ENCODE peak calls at places on chromosomes 2 and 18, in four cellular contexts. E, Z, B and R are unnamed samples.

GRCh38 chr18:47838396-47838795 is 92.1 kb downstream of the SMAD2 start:
- DNase-seq in Z (no peak), B (no peak), E (no peak), R (no peak)

GRCh38 chr2:226618875-226619605 is 180.6 kb downstream of the IRS1 start:
- DNase-seq in B (no peak), Z (no peak), E (no peak), R (no peak)

GRCh38 chr2:208415255-208415654 is 8.7 kb downstream of the PTH2R start:
- DNase-seq in E (no peak), Z (no peak), B (no peak), R (no peak)

GRCh38 chr18:36724591-36725001 is 104.2 kb downstream of the TPGS2 start:
- DNase-seq in Z (no peak), B (no peak), E (no peak), R (no peak)

GRCh38 chr2:17648571-17648970 is 105.0 kb downstream of the SMC6 start:
- DNase-seq in E (no peak), B (no peak), Z (no peak), R (no peak)

GRCh38 chr2:46828491-46829239 is 86.9 kb downstream of the MCFD2 start:
- DNase-seq in E (no peak), Z (peak; percentile 26), B (no peak), R (no peak)

GRCh38 chr18:34870916-34871315 is 160.8 kb downstream of the DTNA start:
- DNase-seq in Z (no peak), B (no peak), E (no peak), R (no peak)

GRCh38 chr18:45557779-45558178 is 57.5 kb upstream of the SLC14A2 start:
- DNase-seq in B (no peak), E (no peak), Z (no peak), R (no peak)

GRCh38 chr2:109000654-109001600 is 11.9 kb upstream of the EDAR start:
- DNase-seq in Z (no peak), B (no peak), E (no peak), R (no peak)

GRCh38 chr2:7886665-7887064 is 795.2 kb upstream of the ID2 start:
- DNase-seq in E (no peak), B (no peak), Z (no peak), R (no peak)

GRCh38 chr2:200658278-200658864 is 72.6 kb downstream of the AOX1 start:
- DNase-seq in Z (no peak), B (no peak), E (no peak), R (no peak)

GRCh38 chr2:239178954-239179353 is 221.9 kb downstream of the HDAC4 start:
- DNase-seq in Z (peak; percentile 51), B (no peak), E (no peak), R (no peak)

GRCh38 chr2:25728559-25728958 is 55.2 kb upstream of the DTNB start:
- DNase-seq in E (no peak), B (no peak), Z (no peak), R (no peak)

GRCh38 chr2:48315847-48316194 is 214.1 kb upstream of the STON1 start:
- DNase-seq in Z (no peak), E (no peak), B (no peak), R (peak; percentile 86)

GRCh38 chr2:217908544-217908943 is 94.3 kb downstream of the TNS1 start:
- DNase-seq in Z (no peak), E (no peak), B (no peak), R (no peak)

GRCh38 chr2:58571181-58571852 is 330.2 kb upstream of the FANCL start:
- DNase-seq in Z (no peak), E (no peak), B (peak; percentile 35), R (peak; percentile 74)

GRCh38 chr2:207073791-207074678 is 91.7 kb downstream of the KLF7 start:
- DNase-seq in B (peak; percentile 11), Z (no peak), E (no peak), R (peak; percentile 42)

GRCh38 chr2:233129351-233129978 is 69.3 kb downstream of the INPP5D start:
- DNase-seq in E (no peak), B (no peak), Z (peak; percentile 27), R (no peak)

GRCh38 chr2:152383702-152384101 is 48.7 kb downstream of the FMNL2 start:
- DNase-seq in Z (no peak), B (no peak), E (no peak), R (no peak)

GRCh38 chr2:137886432-137886831 is 77.8 kb upstream of the HNMT start:
- DNase-seq in B (no peak), E (no peak), Z (no peak), R (peak; percentile 52)

DNA sequence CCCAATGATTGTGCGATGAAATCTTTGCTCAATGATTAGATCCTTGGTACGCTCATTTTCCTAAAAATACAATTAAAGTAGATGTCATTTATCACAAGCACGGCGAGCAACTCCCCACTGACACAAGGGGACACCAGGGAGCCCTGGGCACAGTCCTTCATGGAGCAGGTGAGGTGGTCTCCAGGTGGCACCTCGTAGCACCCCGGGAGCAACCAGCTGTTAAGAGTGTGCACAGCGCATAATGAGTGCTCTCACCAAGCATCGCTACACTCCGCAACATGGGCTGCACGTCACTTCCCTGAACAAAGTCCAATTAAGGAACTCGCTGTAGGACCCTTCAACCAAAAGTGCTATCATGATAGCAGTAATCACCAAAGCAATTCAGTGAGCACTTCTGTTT is 59.8 kb downstream of the ANO7 start:
- DNase-seq in E (no peak), B (no peak), Z (no peak), R (no peak)
- H3K36me3 ChIP-seq in E (peaks cover 98% of the 10 kb centered on the region), B (peaks cover 65% of the 10 kb centered on the region), Z (peaks cover 100% of the 10 kb centered on the region), R (peaks cover 39% of the 10 kb centered on the region)

GRCh38 chr18:13159579-13159978 is 59.0 kb upstream of the LDLRAD4 start:
- DNase-seq in Z (no peak), E (no peak), B (no peak), R (peak; percentile 88)
- H3K36me3 ChIP-seq in Z (no peaks in the 10 kb centered on the region), E (no peaks in the 10 kb centered on the region), B (no peaks in the 10 kb centered on the region), R (peaks cover 11% of the 10 kb centered on the region)

GRCh38 chr18:9546468-9546867 is 67.9 kb downstream of the PPP4R1 start:
- DNase-seq in E (no peak), Z (no peak), B (no peak), R (no peak)
- H3K36me3 ChIP-seq in E (peaks cover 54% of the 10 kb centered on the region), Z (peaks cover 59% of the 10 kb centered on the region), B (peaks cover 10% of the 10 kb centered on the region), R (peaks cover 15% of the 10 kb centered on the region)

GRCh38 chr18:9931146-9931545 is 17.3 kb downstream of the VAPA start:
- DNase-seq in B (no peak), E (no peak), Z (no peak), R (no peak)

GRCh38 chr18:9931679-9932078 is 17.9 kb downstream of the VAPA start:
- DNase-seq in Z (no peak), E (no peak), B (no peak), R (no peak)

GRCh38 chr18:9930299-9930884 is 16.6 kb downstream of the VAPA start:
- DNase-seq in E (no peak), B (no peak), Z (no peak), R (no peak)

GRCh38 chr18:9933865-9934264 is 20.0 kb downstream of the VAPA start:
- DNase-seq in B (no peak), E (no peak), Z (no peak), R (no peak)

DNA sequence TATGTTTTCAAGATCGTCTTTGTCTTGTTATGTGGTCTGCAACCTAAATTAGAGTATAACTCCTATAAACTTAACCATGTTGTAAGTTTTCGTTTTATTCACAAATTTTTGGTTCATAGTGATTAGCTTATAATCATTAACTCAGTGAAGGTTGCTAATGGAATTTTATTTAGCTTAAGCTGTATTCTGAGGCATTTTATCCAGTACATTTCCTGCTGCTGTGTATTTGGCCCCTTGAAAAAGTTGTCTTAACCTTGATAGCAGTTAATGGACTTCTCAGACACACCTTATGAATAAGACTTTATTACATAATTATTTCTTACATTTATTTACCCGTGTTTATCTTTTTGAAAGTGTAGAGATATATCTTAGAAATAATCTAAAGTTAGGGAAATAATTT is 20.5 kb downstream of the VAPA start:
- DNase-seq in Z (no peak), B (no peak), E (no peak), R (no peak)
- H3K36me3 ChIP-seq in Z (peaks cover 62% of the 10 kb centered on the region), B (peaks cover 2% of the 10 kb centered on the region), E (peaks cover 33% of the 10 kb centered on the region), R (peaks cover 47% of the 10 kb centered on the region)

GRCh38 chr2:71362447-71362846 is 30.9 kb downstream of the ZNF638 start:
- DNase-seq in Z (no peak), B (no peak), E (no peak), R (no peak)
- H3K36me3 ChIP-seq in Z (peaks cover 99% of the 10 kb centered on the region), B (peaks cover 8% of the 10 kb centered on the region), E (peaks cover 92% of the 10 kb centered on the region), R (peaks cover 72% of the 10 kb centered on the region)

GRCh38 chr2:191374366-191374765 is 129.2 kb downstream of the MYO1B start:
- DNase-seq in E (no peak), Z (no peak), B (no peak), R (no peak)

GRCh38 chr2:191379375-191379774 is 134.2 kb downstream of the MYO1B start:
- DNase-seq in E (no peak), Z (no peak), B (no peak), R (no peak)

GRCh38 chr2:191376981-191377629 is 131.9 kb downstream of the MYO1B start:
- DNase-seq in E (no peak), B (no peak), Z (peak; percentile 70), R (no peak)

GRCh38 chr2:191369034-191369433 is 123.8 kb downstream of the MYO1B start:
- DNase-seq in E (no peak), B (no peak), Z (no peak), R (peak; percentile 49)

DNA sequence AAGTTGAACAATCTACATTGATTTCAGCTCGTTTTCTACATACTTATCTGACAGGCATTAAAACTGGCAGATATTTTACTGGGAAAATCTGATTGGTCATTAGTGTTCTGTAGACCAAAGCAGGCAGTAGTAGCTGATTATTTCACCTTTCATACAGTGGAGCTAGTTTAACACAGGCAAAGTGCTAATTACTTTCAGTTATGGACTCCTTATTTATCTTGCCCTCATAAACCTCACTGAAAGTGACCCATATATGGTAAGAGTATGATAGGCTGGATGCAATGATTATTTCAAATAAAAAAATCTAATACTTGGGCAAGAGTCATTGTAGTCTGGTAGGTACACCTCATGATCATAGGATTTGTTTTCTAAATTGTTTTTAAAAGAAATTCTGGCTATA is 129.7 kb downstream of the MYO1B start:
- DNase-seq in B (no peak), E (no peak), Z (no peak), R (no peak)
- H3K36me3 ChIP-seq in B (no peaks in the 10 kb centered on the region), E (no peaks in the 10 kb centered on the region), Z (peaks cover 26% of the 10 kb centered on the region), R (no peaks in the 10 kb centered on the region)

GRCh38 chr2:172478353-172478752 is 51.0 kb downstream of the ITGA6 start:
- DNase-seq in Z (no peak), B (no peak), E (no peak), R (no peak)
- H3K36me3 ChIP-seq in Z (peaks cover 12% of the 10 kb centered on the region), B (no peaks in the 10 kb centered on the region), E (peaks cover 11% of the 10 kb centered on the region), R (no peaks in the 10 kb centered on the region)